ENCODE peak calls at places on chromosomes 2 and 18, in five cellular contexts. H is heart right ventricle, D is Calu3, G is neural crest cell, K is activated B cell treated with CpG ODN at 0.5 μM for 24 hours. N is an unnamed sample.

GRCh38 chr2:26901326-26902183 is 53.6 kb downstream of the DPYSL5 start:
- DNase-seq in H (peak), G (no peak), D (no peak), K (no peak), N (no peak)

GRCh38 chr18:77702686-77703085 is 453.0 kb downstream of the GALR1 start:
- DNase-seq in G (peak), D (no peak), K (no peak), H (no peak), N (no peak)

GRCh38 chr2:142874293-142874814 is 3.1 kb upstream of the KYNU start:
- DNase-seq in H (no peak), G (no peak), K (no peak), D (peak), N (no peak)

GRCh38 chr18:69948919-69949537 is 1.4 kb upstream of the CD226 start:
- DNase-seq in G (no peak), H (no peak), K (no peak), D (no peak), N (no peak)

GRCh38 chr18:6294119-6294784 is 120.5 kb downstream of the L3MBTL4 start:
- DNase-seq in H (no peak), D (no peak), G (no peak), K (no peak), N (no peak)

GRCh38 chr2:24830786-24831185 is 37.6 kb downstream of the CENPO start:
- DNase-seq in K (no peak), G (no peak), H (no peak), D (no peak), N (no peak)

GRCh38 chr2:205758051-205758450 is 75.8 kb downstream of the NRP2 start:
- DNase-seq in K (no peak), D (no peak), H (no peak), G (no peak), N (no peak)

GRCh38 chr2:10329584-10329879 is 26.8 kb downstream of the HPCAL1 start:
- DNase-seq in D (no peak), G (no peak), K (no peak), H (no peak), N (no peak)

GRCh38 chr2:194545978-194546377 is 1111.0 kb upstream of the SLC39A10 start:
- DNase-seq in H (no peak), K (no peak), D (no peak), G (no peak), N (no peak)

GRCh38 chr2:71069376-71069775 is 928 bp downstream of the NAGK start:
- DNase-seq in K (no peak), D (no peak), H (no peak), G (no peak), N (no peak)

GRCh38 chr2:152370783-152371182 is 35.8 kb downstream of the FMNL2 start:
- DNase-seq in H (no peak), K (no peak), G (no peak), D (no peak), N (no peak)

GRCh38 chr2:238582159-238582558 is 155.4 kb downstream of the ASB1 start:
- DNase-seq in K (no peak), D (no peak), H (no peak), G (no peak), N (no peak)

GRCh38 chr18:61394983-61395382 is 61.8 kb downstream of the CDH20 start:
- DNase-seq in D (no peak), H (no peak), K (no peak), G (no peak), N (no peak)

GRCh38 chr2:126899786-126900185 is 1.1 kb downstream of the TEX51 start:
- DNase-seq in D (no peak), K (no peak), H (no peak), G (no peak), N (no peak)

GRCh38 chr2:207711750-207712487 is 479 bp downstream of the CCNYL1 start:
- DNase-seq in K (peak), G (peak), D (peak), H (peak), N (peak)

GRCh38 chr18:56107821-56108485 is 520.0 kb upstream of the TCF4 start:
- DNase-seq in H (no peak), D (no peak), G (no peak), K (no peak), N (no peak)

GRCh38 chr2:101775636-101776035 is 78.1 kb downstream of the MAP4K4 start:
- DNase-seq in K (no peak), D (no peak), H (no peak), G (no peak), N (no peak)

GRCh38 chr2:231425811-231426703 is 30.5 kb downstream of the B3GNT7 start:
- DNase-seq in G (no peak), H (no peak), K (no peak), D (no peak), N (peak)

GRCh38 chr2:73107211-73107926 is 5.4 kb downstream of the RAB11FIP5 start:
- DNase-seq in D (no peak), H (peak), G (no peak), K (no peak), N (no peak)

GRCh38 chr2:235577404-235578330 is 83.8 kb downstream of the AGAP1 start:
- DNase-seq in H (peak), G (peak), K (no peak), D (no peak), N (no peak)

GRCh38 chr18:22284581-22285230 is 115.3 kb downstream of the GATA6 start:
- DNase-seq in G (no peak), H (no peak), K (no peak), D (no peak), N (no peak)

GRCh38 chr2:134385195-134385594 is 131.3 kb downstream of the MGAT5 start:
- DNase-seq in H (no peak), D (no peak), K (no peak), G (no peak), N (no peak)

GRCh38 chr18:74493689-74494088 is 2.5 kb upstream of the CNDP2 start:
- DNase-seq in H (no peak), G (no peak), K (no peak), D (peak), N (peak)

GRCh38 chr18:44548291-44549221 is 132.1 kb upstream of the SETBP1 start:
- DNase-seq in G (no peak), K (no peak), D (no peak), H (peak), N (no peak)

GRCh38 chr2:96685592-96686459 is 43.3 kb downstream of the FER1L5 start:
- DNase-seq in H (no peak), K (no peak), D (no peak), G (no peak), N (no peak)

GRCh38 chr2:96683972-96684820 is 41.6 kb downstream of the FER1L5 start:
- DNase-seq in D (no peak), G (no peak), K (no peak), H (no peak), N (no peak)

GRCh38 chr2:96684883-96685282 is 42.3 kb downstream of the FER1L5 start:
- DNase-seq in G (no peak), D (no peak), H (no peak), K (no peak), N (no peak)

GRCh38 chr2:96683307-96683706 is 40.7 kb downstream of the FER1L5 start:
- DNase-seq in D (no peak), G (no peak), K (no peak), H (no peak), N (no peak)

DNA sequence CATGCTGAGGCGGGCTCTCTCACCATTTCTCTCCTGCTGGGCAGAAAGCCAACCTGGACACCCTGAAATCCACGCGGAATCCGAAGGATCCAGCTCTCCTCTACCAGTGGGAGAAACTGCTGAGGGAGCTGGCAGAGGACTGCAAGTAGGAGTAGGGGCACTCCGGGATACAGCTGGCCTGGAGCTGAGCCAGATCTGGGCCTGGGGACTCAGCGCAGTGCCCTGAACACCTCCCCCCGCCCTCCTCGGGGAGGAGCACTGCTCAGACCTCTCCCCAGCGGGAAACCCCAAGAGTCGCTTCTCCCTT is 42.7 kb downstream of the FER1L5 start:
- DNase-seq in G (no peak), H (no peak), D (no peak), K (no peak), N (no peak)
- TF ChIP-seq CTCF in G (no peak), H (no peak), D (no peak), K (no peak), N (no peak)

DNA sequence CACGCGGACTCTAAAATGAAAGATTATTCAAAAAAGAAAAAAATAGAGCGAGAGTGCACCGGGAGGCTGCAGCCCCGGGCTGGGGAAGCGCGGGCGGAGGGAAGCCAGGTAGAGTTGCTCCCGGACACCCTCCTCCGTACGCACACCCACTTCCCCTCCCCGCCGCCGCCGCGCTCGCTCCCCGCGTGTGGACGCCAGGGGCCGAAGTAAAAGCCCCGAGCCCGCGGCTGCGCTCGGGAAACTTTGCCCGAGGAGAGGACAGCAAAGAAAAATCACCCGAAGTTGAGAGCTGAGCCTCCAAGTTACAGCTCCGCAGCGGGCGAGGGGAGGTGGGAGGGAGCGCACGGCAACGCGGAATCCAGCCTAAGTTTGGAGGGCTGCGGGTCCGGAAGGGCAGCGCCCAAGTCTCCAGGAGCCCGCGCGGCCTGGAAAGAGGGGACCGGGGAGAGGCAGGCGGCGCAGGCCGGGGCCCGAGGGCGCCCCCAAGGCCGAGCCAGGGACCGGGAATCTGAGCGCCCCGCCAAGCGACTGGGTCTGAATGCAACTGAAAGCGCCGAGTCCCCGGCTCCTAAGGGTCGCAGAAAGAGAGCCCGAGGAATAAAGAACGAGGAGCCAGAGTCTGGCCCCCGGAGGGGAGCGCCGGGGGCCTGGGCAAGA is 666 bp upstream of the BCL11A start:
- DNase-seq in D (peak), H (peak), K (peak), G (no peak), N (peak)
- TF ChIP-seq CTCF in D (no peak), H (no peak), K (no peak), G (no peak), N (no peak)

GRCh38 chr18:80161781-80162417 is 52.8 kb downstream of the ADNP2 start:
- DNase-seq in D (no peak), H (no peak), G (no peak), K (no peak), N (no peak)

GRCh38 chr18:80163183-80163582 is 54.1 kb downstream of the ADNP2 start:
- DNase-seq in D (no peak), K (no peak), H (no peak), G (no peak), N (no peak)

GRCh38 chr18:80158365-80158764 is 49.3 kb downstream of the ADNP2 start:
- DNase-seq in D (no peak), G (no peak), H (no peak), K (no peak), N (no peak)

GRCh38 chr18:80157708-80158343 is 48.8 kb downstream of the ADNP2 start:
- DNase-seq in K (peak), H (peak), G (peak), D (peak), N (peak)

GRCh38 chr18:80159713-80160636 is 50.9 kb downstream of the ADNP2 start:
- DNase-seq in K (no peak), H (peak), G (no peak), D (no peak), N (no peak)
- TF ChIP-seq CTCF in K (no peak), H (peak), G (no peak), D (no peak), N (peak)

DNA sequence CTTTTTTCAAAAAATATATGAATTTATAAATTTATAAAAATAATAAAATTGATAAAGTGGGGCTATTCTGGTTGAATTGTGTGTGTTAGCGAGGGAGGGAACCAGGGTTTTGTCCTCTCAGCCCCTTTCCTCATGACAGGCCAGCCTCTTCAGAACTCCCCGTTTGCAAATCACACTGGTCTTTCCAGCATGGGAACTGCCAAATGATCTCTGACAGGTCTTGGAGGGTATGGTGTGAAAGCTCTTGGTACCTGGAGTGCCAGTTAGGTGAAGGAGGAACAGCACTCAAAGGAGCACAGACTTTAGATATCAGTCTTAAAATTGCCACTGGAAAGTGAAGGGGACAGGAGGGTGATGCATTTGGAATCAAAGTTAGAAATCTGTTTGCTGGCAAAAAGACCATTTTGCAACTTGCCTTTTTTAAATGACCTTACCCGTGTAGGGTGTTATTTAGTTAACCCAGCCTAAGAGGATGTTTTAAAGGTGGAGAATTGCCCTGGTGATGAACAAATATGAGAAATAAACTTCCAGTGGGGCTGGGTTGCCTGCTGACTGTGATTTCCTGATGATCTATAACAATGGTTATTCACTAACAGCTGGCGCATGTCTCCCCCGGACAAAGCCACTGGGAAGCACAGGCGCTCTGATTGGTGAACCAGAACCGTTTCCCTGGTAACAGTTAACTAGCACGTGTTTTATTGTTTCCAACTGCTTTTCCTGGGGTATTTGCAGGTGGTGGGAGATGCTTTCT is 85.3 kb upstream of the EFEMP1 start:
- DNase-seq in K (no peak), D (no peak), H (peak), G (peak), N (no peak)
- TF ChIP-seq CTCF in K (no peak), D (no peak), H (no peak), G (no peak), N (no peak)

GRCh38 chr2:157178865-157179264 is 78.6 kb upstream of the GALNT5 start:
- DNase-seq in D (no peak), G (no peak), H (no peak), K (no peak), N (no peak)
- TF ChIP-seq CTCF in D (peak), G (no peak), H (no peak), K (no peak), N (no peak)

GRCh38 chr2:46769809-46770208 is 145.8 kb downstream of the MCFD2 start:
- DNase-seq in G (no peak), K (no peak), D (no peak), H (no peak), N (no peak)
- TF ChIP-seq CTCF in G (peak), K (no peak), D (no peak), H (no peak), N (no peak)

GRCh38 chr2:60794271-60794863 is 38.3 kb downstream of the PAPOLG start:
- DNase-seq in D (no peak), K (no peak), G (no peak), H (no peak), N (no peak)
- TF ChIP-seq CTCF in D (no peak), K (peak), G (peak), H (peak), N (peak)